ENCODE peak calls at places on chromosomes 4 and X, in five cellular contexts. U, F, D, G and Q are unnamed samples. For H3K4me1, the result is how much of the 10 kb centered on the place peaks cover.

GRCh38 chr4:152644130-152644529 is 35.7 kb downstream of the TMEM154 start:
- DNase-seq in F (no peak), D (no peak), G (no peak), U (no peak), Q (no peak)

GRCh38 chrX:7149421-7149820 is 1.5 kb upstream of the PUDP start:
- DNase-seq in U (no peak), D (no peak), G (no peak), F (no peak), Q (peak)

GRCh38 chrX:110167952-110168451 is 149.9 kb downstream of the AMMECR1 start:
- DNase-seq in F (peak), D (peak), U (no peak), G (no peak), Q (peak)

GRCh38 chr4:121256346-121256745 is 92.2 kb upstream of the TNIP3 start:
- DNase-seq in F (no peak), G (no peak), U (no peak), D (no peak), Q (no peak)

GRCh38 chr4:153651041-153651960 is 32.8 kb upstream of the TLR2 start:
- DNase-seq in G (peak), U (peak), F (peak), D (no peak), Q (no peak)

GRCh38 chr4:184163813-184164212 is 53.9 kb downstream of the ENPP6 start:
- DNase-seq in F (peak), D (peak), G (no peak), U (peak), Q (peak)

GRCh38 chr4:9771069-9771468 is 10.4 kb upstream of the DRD5 start:
- DNase-seq in D (no peak), F (no peak), G (no peak), U (no peak), Q (no peak)

GRCh38 chr4:137909910-137910309 is 332.2 kb downstream of the SLC7A11 start:
- DNase-seq in F (no peak), D (peak), G (peak), U (no peak), Q (peak)

GRCh38 chr4:23279377-23279988 is 586.7 kb downstream of the GBA3 start:
- DNase-seq in U (no peak), F (no peak), D (no peak), G (no peak), Q (no peak)

GRCh38 chr4:172762902-172763301 is 405.7 kb upstream of the GALNT7 start:
- DNase-seq in D (no peak), F (no peak), G (no peak), U (no peak), Q (no peak)

GRCh38 chrX:39896951-39897740 is 200.6 kb downstream of the BCOR start:
- DNase-seq in G (peak), U (no peak), F (peak), D (peak), Q (peak)

GRCh38 chr4:100042235-100042634 is 92.2 kb upstream of the H2AZ1 start:
- DNase-seq in F (no peak), U (no peak), D (no peak), G (no peak), Q (no peak)

GRCh38 chr4:38132140-38132673 is 172.0 kb downstream of the PTTG2 start:
- DNase-seq in F (no peak), D (peak), U (no peak), G (peak), Q (peak)

GRCh38 chr4:3440979-3441500 is 728 bp upstream of the HGFAC start:
- DNase-seq in D (no peak), G (no peak), F (peak), U (peak), Q (no peak)

GRCh38 chrX:16484338-16484737 is 165.6 kb upstream of the S100G start:
- DNase-seq in D (no peak), U (no peak), G (no peak), F (no peak), Q (no peak)

GRCh38 chr4:84258905-84259830 is 239.9 kb downstream of the NKX6-1 start:
- DNase-seq in G (no peak), D (no peak), F (no peak), U (no peak), Q (peak)

GRCh38 chr4:154164931-154165839 is 326.4 kb downstream of the DCHS2 start:
- DNase-seq in F (no peak), U (no peak), G (no peak), D (no peak), Q (no peak)

GRCh38 chrX:48476919-48477318 is 920 bp downstream of the FTSJ1 start:
- DNase-seq in G (no peak), U (no peak), D (no peak), F (no peak), Q (no peak)

GRCh38 chr4:26490111-26490979 is at the start of gene CCKAR:
- DNase-seq in D (no peak), F (no peak), U (no peak), G (no peak), Q (no peak)

GRCh38 chr4:88335092-88335665 is 43.5 kb upstream of the HERC6 start:
- DNase-seq in G (no peak), U (no peak), F (peak), D (peak), Q (no peak)

GRCh38 chrX:30799327-30799726 is 89.7 kb downstream of the TAB3 start:
- DNase-seq in G (no peak), U (no peak), D (no peak), F (no peak), Q (no peak)

GRCh38 chr4:26787461-26788340 is 72.9 kb upstream of the STIM2 start:
- DNase-seq in U (peak), G (no peak), D (peak), F (peak), Q (peak)

GRCh38 chrX:104318330-104319009 is 63.7 kb upstream of the ESX1 start:
- DNase-seq in G (no peak), U (peak), F (no peak), D (no peak), Q (no peak)

GRCh38 chrX:13742397-13743176 is 8.0 kb downstream of the OFD1 start:
- DNase-seq in U (no peak), G (no peak), D (no peak), F (no peak), Q (no peak)

DNA sequence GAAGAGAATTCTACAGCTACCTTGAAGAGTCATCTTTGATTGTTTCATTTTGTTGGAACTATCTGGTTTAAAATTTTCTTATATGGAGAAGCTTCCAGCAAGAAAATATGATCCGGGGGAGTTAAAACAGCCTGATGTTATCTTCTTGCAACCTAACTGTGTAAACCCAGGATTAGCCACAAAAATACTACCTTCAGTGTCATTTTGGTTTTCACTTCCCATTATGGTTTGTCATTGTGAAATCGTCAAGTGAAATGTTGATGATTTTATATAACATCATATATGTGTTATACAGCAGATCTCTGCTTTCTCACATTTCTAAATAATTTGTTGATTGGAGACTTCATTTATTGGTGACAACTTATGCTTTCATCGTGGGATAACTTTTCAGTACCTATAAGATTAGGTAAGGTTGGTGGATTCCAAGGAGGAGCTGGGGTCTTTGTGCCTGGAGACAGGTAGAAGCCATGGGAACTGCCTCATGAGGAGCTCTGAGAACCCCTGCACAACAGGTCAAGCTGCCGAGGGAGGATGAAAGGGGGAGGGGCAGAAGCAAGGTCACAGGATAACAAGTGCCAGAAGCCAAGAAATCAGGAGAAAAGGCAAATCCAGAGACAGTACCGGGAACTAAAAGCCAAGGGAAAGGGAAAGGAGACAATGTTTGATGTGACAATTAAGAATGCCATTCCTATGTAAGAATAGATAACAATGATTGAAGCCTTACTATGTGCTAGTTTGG is 7.2 kb downstream of the ARHGAP24 start:
- DNase-seq in D (no peak), G (no peak), F (no peak), U (no peak), Q (no peak)
- H3K4me1 ChIP-seq in D (under half), G (under half), F (under half), U (under half), Q (under half)

GRCh38 chr4:8439914-8440490 is 521 bp downstream of the ACOX3 start:
- DNase-seq in G (peak), D (no peak), F (no peak), U (no peak), Q (no peak)

GRCh38 chr4:8441499-8442091 is 1.0 kb downstream of the TRMT44 start:
- DNase-seq in F (no peak), G (no peak), U (no peak), D (no peak), Q (no peak)

GRCh38 chr4:8439168-8439567 is 1.4 kb downstream of the ACOX3 start:
- DNase-seq in D (no peak), G (peak), F (no peak), U (no peak), Q (no peak)

GRCh38 chr4:8440491-8441311 is at the start of the genes ACOX3 and TRMT44:
- DNase-seq in G (peak), U (peak), D (peak), F (peak), Q (peak)

DNA sequence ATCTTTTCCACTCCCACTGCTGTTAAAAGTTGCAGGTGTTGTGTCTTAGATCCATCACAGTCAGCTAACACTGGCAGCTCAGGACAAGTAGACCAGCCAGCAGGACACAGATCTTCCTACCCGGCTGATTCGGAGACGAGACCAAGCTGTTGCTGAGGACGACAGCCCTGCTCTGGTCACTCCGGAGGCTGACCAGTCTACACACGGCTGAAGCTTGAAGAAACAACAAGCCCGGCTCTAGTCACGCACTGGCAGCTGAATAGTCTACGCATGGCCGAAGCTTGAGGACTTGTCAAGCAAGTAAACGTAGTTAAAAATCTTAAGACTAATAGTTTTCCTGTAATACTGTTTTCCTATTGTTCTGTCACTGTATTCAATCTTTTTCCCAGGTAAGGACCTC is 1.8 kb downstream of the ACOX3 start:
- DNase-seq in D (no peak), G (no peak), F (no peak), U (no peak), Q (no peak)
- H3K27ac ChIP-seq in D (peak), G (peak), F (peak), U (no peak), Q (no peak)

GRCh38 chr4:123547167-123547817 is 150.7 kb downstream of the SPRY1 start:
- DNase-seq in G (peak), D (peak), U (no peak), F (no peak), Q (no peak)
- H3K4me3 ChIP-seq in G (peak), D (no peak), U (no peak), F (no peak), Q (no peak)

GRCh38 chrX:107743995-107744394 is 31.6 kb downstream of the TSC22D3 start:
- DNase-seq in F (no peak), D (no peak), G (no peak), U (peak), Q (no peak)

GRCh38 chrX:107738768-107739167 is 36.8 kb downstream of the TSC22D3 start:
- DNase-seq in U (no peak), G (no peak), D (no peak), F (no peak), Q (no peak)

GRCh38 chrX:107742754-107743191 is 32.8 kb downstream of the TSC22D3 start:
- DNase-seq in F (no peak), D (no peak), U (peak), G (no peak), Q (peak)

GRCh38 chrX:107739541-107739940 is 36.0 kb downstream of the TSC22D3 start:
- DNase-seq in F (no peak), U (no peak), G (no peak), D (no peak), Q (no peak)

GRCh38 chrX:107741318-107741813 is 34.2 kb downstream of the TSC22D3 start:
- DNase-seq in D (no peak), G (no peak), U (no peak), F (no peak), Q (no peak)
- H3K4me1 ChIP-seq in D (under half), G (under half), U (under half), F (under half), Q (under half)

DNA sequence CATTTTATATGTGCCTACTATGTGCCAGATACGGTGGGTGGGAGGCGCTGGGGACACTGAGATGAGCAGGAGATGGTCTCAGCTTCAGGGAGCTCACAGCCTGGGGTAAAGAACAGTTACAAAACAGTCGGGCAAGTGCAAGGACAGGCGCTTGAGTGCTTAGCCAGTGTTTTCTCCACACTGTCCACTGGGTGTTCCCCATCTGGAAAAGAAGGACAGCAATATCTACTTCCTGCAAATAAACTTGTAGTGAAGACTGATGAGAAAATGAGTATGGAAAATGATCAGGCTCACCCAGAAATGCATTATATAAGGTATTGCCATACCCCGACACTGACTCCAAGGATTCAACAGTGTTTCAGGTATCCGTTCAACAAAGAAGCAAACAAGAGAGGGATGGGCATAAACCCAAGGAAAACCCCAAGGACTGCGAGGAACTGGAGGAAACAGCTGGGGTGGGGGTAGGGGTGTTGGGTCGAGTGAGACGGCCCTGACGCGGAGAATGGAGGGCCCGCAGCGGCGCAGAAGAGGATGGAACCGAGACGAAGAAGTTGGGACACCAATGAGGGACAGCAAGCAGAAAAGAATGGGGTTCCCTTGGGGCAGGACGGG is 805 bp downstream of the TMEM185A start:
- DNase-seq in U (no peak), F (no peak), D (no peak), G (no peak), Q (peak)
- H3K27ac ChIP-seq in U (peak), F (peak), D (peak), G (peak), Q (peak)

DNA sequence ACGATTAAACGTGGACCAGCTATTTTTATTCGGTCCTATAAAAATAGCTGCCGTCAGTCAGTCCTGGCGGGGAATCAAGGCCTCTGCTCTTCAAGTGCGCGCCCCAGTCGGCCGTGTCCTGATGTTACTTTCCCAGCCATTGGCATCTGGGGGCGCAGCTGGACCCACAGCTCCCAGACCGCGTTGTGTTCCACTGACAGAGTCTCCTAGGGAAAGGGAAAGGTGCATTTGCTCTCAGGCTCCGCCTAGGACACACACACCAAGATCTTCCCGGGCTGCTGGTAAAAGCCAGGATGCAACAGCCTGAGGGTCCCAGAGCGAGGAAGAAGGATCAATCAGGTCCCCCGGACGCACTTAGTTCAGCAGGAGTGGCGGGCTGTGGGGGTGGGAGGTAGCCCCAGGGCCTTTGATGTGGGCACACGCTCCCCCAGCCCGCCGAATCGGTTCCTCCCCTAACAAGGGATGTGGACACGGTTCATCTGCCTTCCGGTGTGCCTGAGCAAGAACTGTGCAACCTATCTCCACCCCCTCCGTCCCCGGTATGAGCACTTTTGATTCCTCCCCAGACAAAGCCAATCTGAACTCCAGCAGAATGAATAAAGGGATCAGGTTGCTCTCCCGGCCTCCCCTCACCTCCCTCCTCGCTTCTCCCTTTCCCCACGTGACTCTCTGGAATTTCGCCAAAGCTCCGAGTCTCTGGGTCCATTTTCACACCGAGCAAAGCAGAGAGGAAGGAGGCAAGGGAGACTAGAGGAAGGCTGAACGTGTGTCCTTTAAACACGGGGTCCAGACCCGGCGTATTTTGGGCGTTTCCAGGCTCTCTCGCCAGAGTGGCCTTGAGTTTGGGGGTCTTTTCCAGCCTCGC is 626 bp upstream of the FRAS1 start:
- DNase-seq in F (peak), U (peak), G (peak), D (peak), Q (peak)
- H3K4me3 ChIP-seq in F (peak), U (peak), G (peak), D (peak), Q (peak)

GRCh38 chr4:17599826-17600225 is 14.6 kb upstream of the MED28 start:
- DNase-seq in U (no peak), F (no peak), G (no peak), D (no peak), Q (no peak)

GRCh38 chr4:17597517-17597916 is 16.9 kb upstream of the MED28 start:
- DNase-seq in G (no peak), U (no peak), D (no peak), F (no peak), Q (no peak)

DNA sequence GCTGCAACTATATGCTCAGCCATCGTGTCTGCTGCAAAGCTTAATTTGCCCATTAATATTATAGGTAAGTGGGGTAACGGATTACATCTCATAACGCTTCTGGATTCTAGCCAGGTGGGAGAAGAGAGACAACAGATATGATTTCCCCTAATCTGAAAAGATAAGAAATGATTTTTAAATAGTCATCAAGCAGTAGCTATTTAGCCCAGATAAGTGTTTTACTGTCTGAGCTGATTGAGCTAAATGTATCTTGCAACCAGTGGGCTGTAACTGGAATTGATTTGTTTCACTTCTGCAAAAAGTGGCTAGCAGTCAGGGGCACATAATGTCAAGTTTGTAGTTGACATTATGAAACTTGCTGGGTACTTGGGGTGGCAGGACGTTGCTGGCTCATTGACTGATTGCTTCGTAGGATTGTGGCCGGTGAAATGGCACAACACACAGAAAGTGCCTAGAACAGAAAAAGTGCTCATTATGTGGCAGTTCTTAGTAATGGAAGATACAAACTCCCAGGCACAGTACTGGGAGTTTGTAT is 18.5 kb downstream of the LAP3 start:
- DNase-seq in U (no peak), D (no peak), F (no peak), G (no peak), Q (no peak)
- H3K4me1 ChIP-seq in U (under half), D (under half), F (under half), G (under half), Q (under half)

DNA sequence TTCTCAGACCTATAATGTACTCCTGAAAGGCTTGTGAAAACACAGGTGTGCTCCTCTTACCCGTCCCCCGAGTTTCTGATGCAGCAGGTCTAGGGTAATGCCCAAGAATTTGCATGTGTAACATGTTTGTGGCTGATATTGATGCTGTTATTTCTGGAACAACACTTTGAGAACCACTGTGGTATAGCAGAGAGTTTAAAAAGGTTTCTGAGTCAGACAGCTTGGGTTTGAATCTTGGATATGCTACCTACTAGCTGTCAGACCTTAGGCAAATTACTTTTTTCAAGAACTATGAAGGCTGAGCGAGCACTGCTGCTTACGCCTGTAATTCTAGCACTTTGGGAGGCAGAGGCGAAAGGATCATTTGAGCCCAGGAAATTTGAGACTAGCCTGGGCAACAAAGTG is 4.9 kb downstream of the AFF1 start:
- DNase-seq in U (no peak), G (no peak), D (no peak), F (no peak), Q (no peak)
- H3K27ac ChIP-seq in U (peak), G (peak), D (no peak), F (peak), Q (no peak)

DNA sequence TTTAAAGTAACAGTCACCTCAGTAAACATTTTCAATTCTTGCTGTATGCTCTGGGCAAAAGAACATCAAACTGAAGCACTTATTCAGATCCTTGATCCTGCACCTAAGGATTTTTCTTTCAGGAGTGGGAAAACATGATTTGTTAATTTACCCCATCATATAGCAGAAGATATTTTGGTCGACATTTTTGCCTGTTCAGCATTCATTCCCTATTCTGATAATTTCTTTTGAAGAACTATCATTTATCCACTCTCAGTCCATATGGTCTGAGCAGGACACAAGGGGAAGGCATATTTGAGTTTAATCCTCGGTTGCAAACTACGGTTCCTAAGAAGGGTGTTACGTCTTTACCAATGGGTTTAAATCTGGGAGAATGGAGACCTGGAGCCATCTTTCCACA is 1.2 kb upstream of the CLOCK start:
- DNase-seq in F (no peak), D (no peak), U (no peak), G (no peak), Q (peak)
- H3K4me3 ChIP-seq in F (peak), D (peak), U (no peak), G (peak), Q (peak)